ENCODE peak calls at places on chromosomes 7 and 10, in eight cellular contexts. C, T, F, L, E, S, J and G are unnamed samples. For H3K4me1, the result is how much of the 10 kb centered on the place peaks cover.

GRCh38 chr7:30846378-30846777 is 65.3 kb upstream of the AQP1 start:
- DNase-seq in T (no peak), S (no peak), L (peak), E (no peak), J (peak), C (no peak), F (no peak), G (no peak)

GRCh38 chr10:71090330-71090729 is 122.0 kb upstream of the UNC5B start:
- DNase-seq in J (peak), E (no peak), T (no peak), S (no peak), L (peak), F (no peak), C (no peak), G (peak)

GRCh38 chr10:12961416-12961815 is 40.1 kb downstream of the CCDC3 start:
- DNase-seq in F (no peak), J (no peak), S (no peak), T (no peak), E (no peak), L (no peak), C (no peak), G (no peak)

GRCh38 chr7:7157887-7158271 is 24.5 kb upstream of the C1GALT1 start:
- DNase-seq in E (no peak), J (no peak), T (no peak), C (no peak), L (no peak), S (no peak), F (no peak), G (no peak)

GRCh38 chr7:149830997-149831729 is 7.0 kb upstream of the ZNF862 start:
- DNase-seq in F (no peak), J (peak), E (no peak), C (peak), T (no peak), L (no peak), S (no peak), G (peak)

GRCh38 chr7:51459809-51460208 is 143.2 kb upstream of the COBL start:
- DNase-seq in L (no peak), E (peak), T (no peak), F (no peak), C (no peak), S (no peak), J (no peak), G (no peak)

GRCh38 chr7:51289608-51290370 is 26.8 kb downstream of the COBL start:
- DNase-seq in L (no peak), S (no peak), J (no peak), F (no peak), T (no peak), E (no peak), C (no peak), G (no peak)

GRCh38 chr7:116210345-116211005 is at the start of gene TES:
- DNase-seq in E (peak), T (peak), F (peak), L (peak), C (peak), S (peak), J (peak), G (peak)

GRCh38 chr7:90236890-90237289 is 8.1 kb upstream of the CFAP69 start:
- DNase-seq in F (no peak), T (no peak), E (no peak), S (no peak), J (no peak), C (no peak), L (no peak), G (no peak)

GRCh38 chr10:98268694-98269386 is 846 bp upstream of the LOXL4 start:
- DNase-seq in T (no peak), E (peak), C (no peak), L (peak), S (no peak), J (no peak), F (no peak), G (no peak)

GRCh38 chr10:32072025-32072787 is 16.0 kb upstream of the KIF5B start:
- DNase-seq in T (no peak), C (no peak), E (peak), J (no peak), F (no peak), S (no peak), L (no peak), G (no peak)

GRCh38 chr10:70186571-70186970 is 16.3 kb upstream of the SAR1A start:
- DNase-seq in T (no peak), L (no peak), F (no peak), S (no peak), C (no peak), E (no peak), J (no peak), G (no peak)

GRCh38 chr7:28626629-28627262 is 214.4 kb downstream of the CREB5 start:
- DNase-seq in E (peak), L (no peak), J (no peak), S (peak), T (peak), F (peak), C (peak), G (no peak)

GRCh38 chr10:27626821-27627359 is 118.7 kb downstream of the MKX start:
- DNase-seq in E (no peak), F (no peak), J (no peak), S (no peak), T (no peak), L (no peak), C (no peak), G (no peak)

GRCh38 chr7:55092186-55092976 is 73.6 kb downstream of the EGFR start:
- DNase-seq in T (no peak), J (peak), S (no peak), E (no peak), F (no peak), L (no peak), C (peak), G (no peak)

GRCh38 chr7:67022501-67022900 is 25.9 kb downstream of the TYW1 start:
- DNase-seq in E (no peak), C (no peak), T (no peak), F (no peak), L (no peak), S (no peak), J (no peak), G (no peak)

GRCh38 chr7:13104128-13104527 is 416.7 kb downstream of the ARL4A start:
- DNase-seq in E (no peak), T (no peak), C (no peak), J (no peak), L (no peak), S (no peak), F (no peak), G (no peak)

GRCh38 chr7:139893999-139894398 is 64.9 kb downstream of the TBXAS1 start:
- DNase-seq in T (no peak), C (no peak), L (no peak), J (no peak), E (no peak), S (no peak), F (no peak), G (no peak)

GRCh38 chr10:36542493-36542892 is 582.9 kb upstream of the ANKRD30A start:
- DNase-seq in F (no peak), J (no peak), E (no peak), S (no peak), L (no peak), C (peak), T (no peak), G (no peak)

GRCh38 chr10:11015371-11015934 is 2.2 kb upstream of the CELF2 start:
- DNase-seq in S (no peak), L (no peak), J (no peak), F (no peak), E (no peak), T (no peak), C (no peak), G (no peak)

GRCh38 chr10:84613336-84614021 is 285.1 kb downstream of the CCSER2 start:
- DNase-seq in L (no peak), T (peak), J (peak), F (peak), C (peak), S (peak), E (peak), G (no peak)

GRCh38 chr10:132508497-132509443 is 28.8 kb upstream of the INPP5A start:
- DNase-seq in T (no peak), E (no peak), L (peak), J (peak), C (peak), S (no peak), F (no peak), G (peak)

GRCh38 chr10:79185796-79186374 is 117.1 kb downstream of the ZMIZ1 start:
- DNase-seq in T (no peak), F (no peak), C (no peak), E (no peak), L (no peak), S (no peak), J (no peak), G (no peak)

GRCh38 chr7:66957595-66958290 is 36.7 kb downstream of the TMEM248 start:
- DNase-seq in E (no peak), C (no peak), S (no peak), T (no peak), F (no peak), J (no peak), L (no peak), G (no peak)

GRCh38 chr10:27612615-27613014 is 108.5 kb downstream of the RAB18 start:
- DNase-seq in L (no peak), S (no peak), T (no peak), C (no peak), J (no peak), F (no peak), E (no peak), G (no peak)

GRCh38 chr10:44390585-44391072 is 5.7 kb upstream of the CXCL12 start:
- DNase-seq in T (no peak), S (no peak), L (no peak), E (no peak), C (no peak), F (no peak), J (no peak), G (peak)

GRCh38 chr10:22420787-22421517 is 75.7 kb downstream of the SPAG6 start:
- DNase-seq in E (no peak), T (peak), F (no peak), S (no peak), L (no peak), J (no peak), C (no peak), G (no peak)

GRCh38 chr7:88344956-88345832 is 38.5 kb upstream of the STEAP4 start:
- DNase-seq in F (peak), E (peak), T (peak), L (peak), C (peak), J (peak), S (peak), G (peak)

DNA sequence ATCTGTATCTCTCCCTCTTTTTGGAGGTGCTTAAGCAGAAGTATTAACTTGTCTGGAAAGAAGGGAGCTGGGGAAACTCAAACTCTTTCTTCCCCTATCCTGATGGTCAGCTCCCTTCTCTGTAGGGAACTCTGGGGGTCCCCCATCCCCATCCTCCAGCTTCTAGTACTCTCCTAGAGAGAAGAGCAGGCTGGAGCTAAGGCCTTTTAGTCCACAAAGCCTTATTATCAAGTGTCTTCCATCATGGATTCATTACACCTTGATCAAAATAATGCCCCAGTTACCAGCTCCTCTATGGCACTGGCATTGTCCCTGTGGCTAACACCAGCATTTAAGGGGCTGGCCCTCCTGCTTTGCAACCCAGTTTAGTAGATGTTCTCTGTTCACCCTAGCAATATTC is 35.7 kb downstream of the CADPS2 start:
- DNase-seq in C (no peak), J (no peak), E (no peak), T (no peak), L (no peak), S (no peak), F (no peak), G (no peak)
- H3K4me1 ChIP-seq in C (under half), J (under half), E (under half), T (under half), L (under half), S (under half), F (under half), G (under half)

GRCh38 chr7:130529417-130529816 is 37.5 kb downstream of the MEST start:
- DNase-seq in F (no peak), S (no peak), L (no peak), J (no peak), C (no peak), T (no peak), E (no peak), G (no peak)

GRCh38 chr7:130521552-130521951 is 29.7 kb downstream of the MEST start:
- DNase-seq in C (no peak), F (no peak), S (no peak), E (no peak), T (no peak), L (no peak), J (no peak), G (no peak)

DNA sequence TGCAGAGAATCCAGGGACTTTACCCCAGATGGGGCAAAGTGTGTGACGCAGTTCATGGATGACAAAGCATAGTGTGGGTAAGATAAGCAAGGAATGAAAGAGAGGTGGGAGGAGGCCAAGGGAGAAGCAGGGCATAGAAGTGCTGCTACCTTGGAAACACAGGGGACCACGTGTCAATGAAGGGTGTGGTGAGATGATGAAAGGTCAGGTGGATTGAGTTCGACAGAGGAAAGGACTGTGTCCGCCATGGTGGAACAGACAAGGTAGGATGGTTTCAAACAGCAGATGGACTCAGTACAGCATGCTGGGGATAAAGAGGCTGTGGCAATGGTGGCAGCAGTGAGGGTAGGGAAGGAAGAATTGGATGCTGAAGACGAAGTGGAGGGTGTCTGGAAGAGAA is 32.7 kb downstream of the MEST start:
- DNase-seq in J (no peak), E (no peak), T (peak), S (no peak), L (no peak), C (no peak), F (no peak), G (no peak)
- TF ChIP-seq POLR2AphosphoS5 in J (no peak), E (no peak), T (no peak), S (no peak), L (no peak), C (no peak), F (no peak), G (no peak)

DNA sequence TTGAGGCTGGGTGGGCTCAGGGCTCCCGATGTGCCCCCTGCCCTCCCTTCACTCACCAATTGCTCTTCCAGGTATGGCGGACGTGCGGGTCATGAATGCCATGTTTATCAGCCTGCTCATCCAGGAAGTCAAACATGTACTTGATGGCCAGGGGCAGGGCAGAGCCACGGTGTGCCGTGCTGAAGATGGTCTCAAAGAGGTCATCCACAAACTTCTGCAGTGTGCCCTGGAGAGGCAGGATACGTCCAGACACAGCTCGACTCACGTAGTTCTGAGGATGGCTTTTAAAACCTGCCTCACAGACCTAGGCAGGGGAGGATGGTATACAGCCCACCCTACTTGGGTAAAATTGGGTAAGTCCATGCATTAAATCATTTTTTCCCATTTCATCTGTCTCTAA is 431.2 kb downstream of the PLXNA4 start:
- DNase-seq in C (no peak), F (no peak), L (no peak), T (no peak), S (no peak), J (no peak), E (no peak), G (no peak)
- H3K4me1 ChIP-seq in C (under half), F (under half), L (under half), T (under half), S (under half), J (under half), E (under half), G (under half)

GRCh38 chr10:62916157-62916603 is 100.0 kb upstream of the EGR2 start:
- DNase-seq in E (no peak), C (no peak), L (no peak), F (no peak), J (no peak), S (no peak), T (no peak), G (no peak)
- TF ChIP-seq POLR2AphosphoS5 in E (no peak), C (no peak), L (peak), F (no peak), J (no peak), S (no peak), T (no peak), G (peak)

GRCh38 chr7:100126931-100127865 is at the start of gene MBLAC1:
- DNase-seq in F (peak), E (peak), L (peak), T (peak), J (peak), C (peak), S (peak), G (peak)

GRCh38 chr7:100127866-100128601 is 1.3 kb downstream of the MBLAC1 start:
- DNase-seq in L (no peak), C (peak), J (no peak), T (no peak), F (peak), E (peak), S (no peak), G (no peak)

GRCh38 chr7:100126239-100126930 is 382 bp upstream of the MBLAC1 start:
- DNase-seq in S (no peak), L (no peak), F (no peak), C (no peak), J (no peak), T (no peak), E (no peak), G (no peak)

GRCh38 chr7:100130608-100131453 is 4.1 kb downstream of the MBLAC1 start:
- DNase-seq in F (peak), J (peak), E (peak), L (no peak), C (peak), T (peak), S (no peak), G (peak)

DNA sequence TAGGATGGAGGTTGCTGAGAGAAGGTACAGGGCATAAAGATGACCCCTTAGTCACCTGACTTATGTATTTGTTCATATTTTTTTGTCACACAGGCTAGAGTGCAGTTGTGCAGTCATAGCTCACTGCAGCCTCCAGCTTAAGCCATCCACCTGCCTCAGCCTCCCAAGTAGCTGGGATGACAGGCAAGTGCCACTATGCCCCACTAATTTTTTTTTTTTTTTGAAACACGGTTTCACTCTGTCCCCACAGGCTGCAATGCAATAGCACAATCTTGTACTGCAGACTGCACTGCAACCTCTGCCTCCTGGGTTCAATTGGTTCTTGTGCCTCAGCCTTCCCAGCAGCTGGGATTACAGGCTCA is 1.8 kb downstream of the MBLAC1 start:
- DNase-seq in S (no peak), E (no peak), T (no peak), F (no peak), C (no peak), J (no peak), L (no peak), G (no peak)
- H3K4me1 ChIP-seq in S (under half), E (under half), T (under half), F (under half), C (under half), J (under half), L (under half), G (under half)

GRCh38 chr7:121395494-121395960 is 581 bp downstream of the FAM3C start:
- DNase-seq in L (no peak), S (no peak), E (peak), J (peak), T (peak), C (peak), F (no peak), G (no peak)
- TF ChIP-seq POLR2AphosphoS5 in L (no peak), S (peak), E (no peak), J (no peak), T (no peak), C (no peak), F (no peak), G (no peak)